ENCODE peak calls at places on chromosomes 1 and 21, in ten cellular contexts. One of them, this sample, is unnamed.

GRCh38 chr1:36304970-36305914 is 926 bp upstream of the SH3D21 start:
- DNase-seq in transverse colon: peak; percentile 40
- DNase-seq in GM23338: peak; percentile 24
- DNase-seq in suprapubic skin: peak; percentile 52
- DNase-seq in esophagus muscularis mucosa: no peak
- DNase-seq in K562: no peak
- DNase-seq in HCT116: no peak
- DNase-seq in breast epithelium: peak; percentile 17
- DNase-seq in prostate gland: no peak
- DNase-seq in Panc1: no peak
- DNase-seq in this sample: no peak

GRCh38 chr1:210293191-210293607 is 35.5 kb upstream of the HHAT start:
- DNase-seq in suprapubic skin: peak; percentile 73
- DNase-seq in prostate gland: no peak
- DNase-seq in GM23338: no peak
- DNase-seq in Panc1: no peak
- DNase-seq in transverse colon: peak; percentile 36
- DNase-seq in K562: no peak
- DNase-seq in HCT116: no peak
- DNase-seq in breast epithelium: peak; percentile 39
- DNase-seq in esophagus muscularis mucosa: no peak
- DNase-seq in this sample: peak; percentile 53

GRCh38 chr1:211118407-211119102 is 15.4 kb downstream of the KCNH1 start:
- DNase-seq in suprapubic skin: no peak
- DNase-seq in HCT116: no peak
- DNase-seq in transverse colon: no peak
- DNase-seq in K562: no peak
- DNase-seq in GM23338: no peak
- DNase-seq in Panc1: no peak
- DNase-seq in prostate gland: no peak
- DNase-seq in esophagus muscularis mucosa: no peak
- DNase-seq in breast epithelium: no peak
- DNase-seq in this sample: no peak

GRCh38 chr1:167273027-167273800 is 52.5 kb downstream of the POU2F1 start:
- DNase-seq in K562: no peak
- DNase-seq in transverse colon: no peak
- DNase-seq in prostate gland: no peak
- DNase-seq in esophagus muscularis mucosa: no peak
- DNase-seq in GM23338: no peak
- DNase-seq in suprapubic skin: no peak
- DNase-seq in breast epithelium: no peak
- DNase-seq in Panc1: no peak
- DNase-seq in HCT116: no peak
- DNase-seq in this sample: no peak

GRCh38 chr1:7705048-7705907 is 65.8 kb upstream of the VAMP3 start:
- DNase-seq in esophagus muscularis mucosa: no peak
- DNase-seq in HCT116: no peak
- DNase-seq in suprapubic skin: no peak
- DNase-seq in prostate gland: peak; percentile 13
- DNase-seq in Panc1: no peak
- DNase-seq in K562: no peak
- DNase-seq in GM23338: peak; percentile 76
- DNase-seq in breast epithelium: peak; percentile 28
- DNase-seq in transverse colon: peak; percentile 37
- DNase-seq in this sample: peak; percentile 38

GRCh38 chr1:54806931-54807611 is 5.9 kb upstream of the TTC22 start:
- DNase-seq in esophagus muscularis mucosa: no peak
- DNase-seq in K562: no peak
- DNase-seq in transverse colon: peak; percentile 64
- DNase-seq in prostate gland: no peak
- DNase-seq in GM23338: no peak
- DNase-seq in HCT116: peak; percentile 39
- DNase-seq in suprapubic skin: peak; percentile 49
- DNase-seq in breast epithelium: no peak
- DNase-seq in Panc1: no peak
- DNase-seq in this sample: peak; percentile 64

GRCh38 chr1:227900571-227901051 is 47.1 kb downstream of the WNT9A start:
- DNase-seq in Panc1: no peak
- DNase-seq in esophagus muscularis mucosa: no peak
- DNase-seq in breast epithelium: no peak
- DNase-seq in GM23338: no peak
- DNase-seq in transverse colon: peak; percentile 4
- DNase-seq in prostate gland: no peak
- DNase-seq in suprapubic skin: peak; percentile 37
- DNase-seq in HCT116: no peak
- DNase-seq in K562: no peak
- DNase-seq in this sample: no peak

GRCh38 chr1:32870615-32871363 is at the start of gene FNDC5:
- DNase-seq in breast epithelium: no peak
- DNase-seq in Panc1: no peak
- DNase-seq in GM23338: peak; percentile 72
- DNase-seq in esophagus muscularis mucosa: no peak
- DNase-seq in suprapubic skin: no peak
- DNase-seq in transverse colon: no peak
- DNase-seq in K562: peak; percentile 37
- DNase-seq in prostate gland: no peak
- DNase-seq in HCT116: no peak
- DNase-seq in this sample: no peak

GRCh38 chr1:101235696-101236545 is 898 bp upstream of the S1PR1 start:
- DNase-seq in breast epithelium: no peak
- DNase-seq in transverse colon: no peak
- DNase-seq in esophagus muscularis mucosa: no peak
- DNase-seq in Panc1: no peak
- DNase-seq in prostate gland: peak; percentile 28
- DNase-seq in suprapubic skin: peak; percentile 69
- DNase-seq in HCT116: no peak
- DNase-seq in K562: peak; percentile 28
- DNase-seq in GM23338: peak; percentile 63
- DNase-seq in this sample: peak; percentile 35

GRCh38 chr1:228308628-228309547 is 97.7 kb downstream of the TRIM11 start:
- DNase-seq in transverse colon: no peak
- DNase-seq in Panc1: no peak
- DNase-seq in esophagus muscularis mucosa: no peak
- DNase-seq in GM23338: peak; percentile 46
- DNase-seq in prostate gland: no peak
- DNase-seq in suprapubic skin: peak; percentile 37
- DNase-seq in HCT116: no peak
- DNase-seq in breast epithelium: no peak
- DNase-seq in K562: no peak
- DNase-seq in this sample: peak; percentile 14

GRCh38 chr21:46439906-46440305 is 18.8 kb upstream of the DIP2A start:
- DNase-seq in esophagus muscularis mucosa: no peak
- DNase-seq in transverse colon: no peak
- DNase-seq in GM23338: no peak
- DNase-seq in K562: no peak
- DNase-seq in suprapubic skin: no peak
- DNase-seq in prostate gland: no peak
- DNase-seq in HCT116: no peak
- DNase-seq in Panc1: no peak
- DNase-seq in breast epithelium: no peak
- DNase-seq in this sample: no peak

GRCh38 chr1:168958562-168959289 is 147.8 kb upstream of the ATP1B1 start:
- DNase-seq in breast epithelium: no peak
- DNase-seq in esophagus muscularis mucosa: no peak
- DNase-seq in HCT116: no peak
- DNase-seq in transverse colon: no peak
- DNase-seq in suprapubic skin: no peak
- DNase-seq in Panc1: no peak
- DNase-seq in GM23338: no peak
- DNase-seq in K562: no peak
- DNase-seq in prostate gland: no peak
- DNase-seq in this sample: no peak

GRCh38 chr1:25609921-25610320 is 6.7 kb upstream of the MAN1C1 start:
- DNase-seq in prostate gland: no peak
- DNase-seq in Panc1: no peak
- DNase-seq in GM23338: peak; percentile 66
- DNase-seq in transverse colon: no peak
- DNase-seq in K562: no peak
- DNase-seq in HCT116: no peak
- DNase-seq in esophagus muscularis mucosa: peak; percentile 90
- DNase-seq in breast epithelium: no peak
- DNase-seq in suprapubic skin: no peak
- DNase-seq in this sample: no peak

GRCh38 chr1:25612421-25612820 is 4.2 kb upstream of the MAN1C1 start:
- DNase-seq in prostate gland: no peak
- DNase-seq in breast epithelium: no peak
- DNase-seq in HCT116: no peak
- DNase-seq in transverse colon: no peak
- DNase-seq in GM23338: no peak
- DNase-seq in Panc1: no peak
- DNase-seq in suprapubic skin: no peak
- DNase-seq in K562: no peak
- DNase-seq in esophagus muscularis mucosa: peak; percentile 26
- DNase-seq in this sample: no peak

GRCh38 chr1:25611843-25612242 is 4.7 kb upstream of the MAN1C1 start:
- DNase-seq in suprapubic skin: no peak
- DNase-seq in Panc1: no peak
- DNase-seq in prostate gland: no peak
- DNase-seq in K562: no peak
- DNase-seq in esophagus muscularis mucosa: peak; percentile 39
- DNase-seq in HCT116: no peak
- DNase-seq in transverse colon: no peak
- DNase-seq in GM23338: no peak
- DNase-seq in breast epithelium: no peak
- DNase-seq in this sample: no peak

GRCh38 chr1:25613091-25613490 is 3.5 kb upstream of the MAN1C1 start:
- DNase-seq in prostate gland: no peak
- DNase-seq in esophagus muscularis mucosa: peak; percentile 70
- DNase-seq in GM23338: no peak
- DNase-seq in Panc1: no peak
- DNase-seq in HCT116: no peak
- DNase-seq in suprapubic skin: no peak
- DNase-seq in breast epithelium: no peak
- DNase-seq in transverse colon: no peak
- DNase-seq in K562: no peak
- DNase-seq in this sample: no peak

GRCh38 chr1:25610822-25611630 is 5.6 kb upstream of the MAN1C1 start:
- DNase-seq in breast epithelium: no peak
- DNase-seq in HCT116: peak; percentile 21
- DNase-seq in K562: no peak
- DNase-seq in suprapubic skin: no peak
- DNase-seq in esophagus muscularis mucosa: peak; percentile 60
- DNase-seq in GM23338: no peak
- DNase-seq in Panc1: no peak
- DNase-seq in prostate gland: no peak
- DNase-seq in transverse colon: no peak
- DNase-seq in this sample: no peak
- H3K4me3 ChIP-seq in breast epithelium: no peak overlapping the region
- H3K4me3 ChIP-seq in HCT116: no peak overlapping the region
- H3K4me3 ChIP-seq in K562: no peak overlapping the region
- H3K4me3 ChIP-seq in suprapubic skin: no peak overlapping the region
- H3K4me3 ChIP-seq in esophagus muscularis mucosa: no peak overlapping the region
- H3K4me3 ChIP-seq in GM23338: no peak overlapping the region
- H3K4me3 ChIP-seq in Panc1: no peak overlapping the region
- H3K4me3 ChIP-seq in prostate gland: no peak overlapping the region
- H3K4me3 ChIP-seq in transverse colon: no peak overlapping the region
- H3K4me3 ChIP-seq in this sample: no peak overlapping the region

GRCh38 chr21:36129219-36129618 is 5.7 kb upstream of the CBR3 start:
- DNase-seq in Panc1: no peak
- DNase-seq in esophagus muscularis mucosa: no peak
- DNase-seq in prostate gland: no peak
- DNase-seq in HCT116: no peak
- DNase-seq in K562: no peak
- DNase-seq in transverse colon: no peak
- DNase-seq in breast epithelium: peak; percentile 13
- DNase-seq in GM23338: no peak
- DNase-seq in suprapubic skin: no peak
- DNase-seq in this sample: no peak

GRCh38 chr21:36135391-36136094 is 664 bp downstream of the CBR3 start:
- DNase-seq in prostate gland: peak; percentile 63
- DNase-seq in Panc1: no peak
- DNase-seq in esophagus muscularis mucosa: peak; percentile 95
- DNase-seq in breast epithelium: peak; percentile 59
- DNase-seq in K562: no peak
- DNase-seq in suprapubic skin: peak; percentile 87
- DNase-seq in transverse colon: peak; percentile 62
- DNase-seq in GM23338: peak; percentile 83
- DNase-seq in HCT116: no peak
- DNase-seq in this sample: peak; percentile 55

GRCh38 chr21:36132691-36133090 is 2.2 kb upstream of the CBR3 start:
- DNase-seq in GM23338: no peak
- DNase-seq in transverse colon: peak; percentile 43
- DNase-seq in K562: no peak
- DNase-seq in prostate gland: no peak
- DNase-seq in HCT116: no peak
- DNase-seq in Panc1: no peak
- DNase-seq in breast epithelium: no peak
- DNase-seq in suprapubic skin: no peak
- DNase-seq in esophagus muscularis mucosa: no peak
- DNase-seq in this sample: no peak

GRCh38 chr21:36134820-36135390 is at the start of gene CBR3:
- DNase-seq in suprapubic skin: peak; percentile 83
- DNase-seq in prostate gland: peak; percentile 60
- DNase-seq in K562: no peak
- DNase-seq in transverse colon: peak; percentile 55
- DNase-seq in esophagus muscularis mucosa: no peak
- DNase-seq in Panc1: no peak
- DNase-seq in GM23338: peak; percentile 43
- DNase-seq in breast epithelium: peak; percentile 48
- DNase-seq in HCT116: no peak
- DNase-seq in this sample: peak; percentile 48
- TF ChIP-seq POLR2AphosphoS5 in suprapubic skin: no peak
- TF ChIP-seq POLR2AphosphoS5 in prostate gland: no peak
- TF ChIP-seq POLR2AphosphoS5 in K562: no peak
- TF ChIP-seq POLR2AphosphoS5 in transverse colon: peak; percentile 44
- TF ChIP-seq POLR2AphosphoS5 in esophagus muscularis mucosa: no peak
- TF ChIP-seq POLR2AphosphoS5 in Panc1: no peak
- TF ChIP-seq POLR2AphosphoS5 in GM23338: no peak
- TF ChIP-seq POLR2AphosphoS5 in breast epithelium: no peak
- TF ChIP-seq POLR2AphosphoS5 in HCT116: no peak
- TF ChIP-seq POLR2AphosphoS5 in this sample: no peak

DNA sequence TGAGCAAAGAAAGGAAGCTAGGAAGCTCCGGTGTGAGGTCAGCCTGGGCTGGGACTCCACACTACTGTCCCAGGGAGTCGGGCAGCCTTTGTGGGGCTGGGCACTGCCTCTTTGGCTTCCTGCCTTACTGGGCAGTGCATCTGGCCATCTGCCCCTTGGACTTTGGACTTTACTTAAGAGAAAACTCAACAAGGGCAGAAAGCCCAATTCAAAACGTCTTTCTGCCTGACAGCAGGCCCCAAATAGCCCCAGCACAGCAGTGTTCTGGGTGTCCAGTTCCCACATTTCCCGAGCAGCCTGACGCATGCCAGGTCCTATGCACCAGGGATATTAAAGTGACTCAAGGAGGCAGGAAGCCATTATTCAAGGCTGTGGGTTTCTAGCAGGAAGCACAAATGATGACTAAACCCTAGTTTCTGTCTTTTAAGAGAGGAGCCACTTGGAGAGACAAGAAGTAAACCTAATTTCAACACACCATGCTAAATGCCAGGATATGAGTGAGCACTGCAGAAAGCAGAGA is 37.9 kb upstream of the EDEM3 start:
- DNase-seq in suprapubic skin: peak; percentile 78
- DNase-seq in breast epithelium: no peak
- DNase-seq in K562: no peak
- DNase-seq in prostate gland: peak; percentile 44
- DNase-seq in Panc1: peak; percentile 69
- DNase-seq in transverse colon: peak; percentile 74
- DNase-seq in HCT116: peak; percentile 75
- DNase-seq in esophagus muscularis mucosa: peak; percentile 94
- DNase-seq in GM23338: no peak
- DNase-seq in this sample: peak; percentile 94
- H3K4me3 ChIP-seq in suprapubic skin: no peak overlapping the region
- H3K4me3 ChIP-seq in breast epithelium: no peak overlapping the region
- H3K4me3 ChIP-seq in K562: no peak overlapping the region
- H3K4me3 ChIP-seq in prostate gland: no peak overlapping the region
- H3K4me3 ChIP-seq in Panc1: no peak overlapping the region
- H3K4me3 ChIP-seq in transverse colon: no peak overlapping the region
- H3K4me3 ChIP-seq in HCT116: no peak overlapping the region
- H3K4me3 ChIP-seq in esophagus muscularis mucosa: no peak overlapping the region
- H3K4me3 ChIP-seq in GM23338: no peak overlapping the region
- H3K4me3 ChIP-seq in this sample: no peak overlapping the region

GRCh38 chr1:94298861-94299260 is 61.5 kb upstream of the ARHGAP29 start:
- DNase-seq in HCT116: no peak
- DNase-seq in GM23338: no peak
- DNase-seq in breast epithelium: peak; percentile 47
- DNase-seq in Panc1: no peak
- DNase-seq in prostate gland: no peak
- DNase-seq in transverse colon: no peak
- DNase-seq in suprapubic skin: peak; percentile 66
- DNase-seq in esophagus muscularis mucosa: peak; percentile 68
- DNase-seq in K562: no peak
- DNase-seq in this sample: no peak
- TF ChIP-seq POLR2AphosphoS5 in HCT116: no peak
- TF ChIP-seq POLR2AphosphoS5 in GM23338: no peak
- TF ChIP-seq POLR2AphosphoS5 in breast epithelium: peak; percentile 63
- TF ChIP-seq POLR2AphosphoS5 in Panc1: no peak
- TF ChIP-seq POLR2AphosphoS5 in prostate gland: peak; percentile 56
- TF ChIP-seq POLR2AphosphoS5 in transverse colon: peak; percentile 34
- TF ChIP-seq POLR2AphosphoS5 in suprapubic skin: no peak
- TF ChIP-seq POLR2AphosphoS5 in esophagus muscularis mucosa: peak; percentile 61
- TF ChIP-seq POLR2AphosphoS5 in K562: no peak
- TF ChIP-seq POLR2AphosphoS5 in this sample: peak; percentile 45

This sample was measured in stomach.